ENCODE peak calls at places on chromosomes 12 and 14, in eight cellular contexts. M, U, X, Z, T, F, Y and V are unnamed samples.

GRCh38 chr12:29102739-29103138 is 46.3 kb upstream of the FAR2 start:
- DNase-seq in M (no peak), U (no peak), X (no peak), Z (no peak), T (no peak), F (no peak), Y (no peak), V (no peak)

GRCh38 chr12:7917392-7918267 is 18.4 kb downstream of the SLC2A3 start:
- DNase-seq in M (no peak), U (no peak), X (no peak), Z (no peak), T (no peak), F (no peak), Y (no peak), V (no peak)

GRCh38 chr12:6769003-6769389 is 2.8 kb downstream of the PTMS start:
- DNase-seq in M (no peak), U (no peak), X (no peak), Z (no peak), T (no peak), F (no peak), Y (peak; percentile 53), V (peak; percentile 67)

GRCh38 chr12:125193798-125194562 is 128.7 kb downstream of the AACS start:
- DNase-seq in M (no peak), U (no peak), X (peak; percentile 48), Z (no peak), T (no peak), F (peak; percentile 3), Y (peak; percentile 34), V (peak; percentile 39)

GRCh38 chr14:71143391-71144290 is 236.4 kb downstream of the PCNX1 start:
- DNase-seq in M (no peak), U (peak; percentile 18), X (peak; percentile 72), Z (no peak), T (no peak), F (peak; percentile 86), Y (peak; percentile 42), V (peak; percentile 43)

GRCh38 chr12:83161451-83161850 is 474.7 kb downstream of the TMTC2 start:
- DNase-seq in M (no peak), U (no peak), X (no peak), Z (no peak), T (no peak), F (no peak), Y (no peak), V (peak; percentile 32)

GRCh38 chr12:51941011-51941561 is 10.4 kb upstream of the ACVR1B start:
- DNase-seq in M (no peak), U (no peak), X (peak; percentile 52), Z (no peak), T (peak; percentile 50), F (peak; percentile 16), Y (no peak), V (no peak)

GRCh38 chr12:46187023-46187422 is 81.8 kb downstream of the SLC38A1 start:
- DNase-seq in M (no peak), U (no peak), X (peak; percentile 88), Z (no peak), T (no peak), F (peak; percentile 69), Y (peak; percentile 18), V (peak; percentile 54)

GRCh38 chr12:5588231-5588995 is 156.5 kb downstream of the NTF3 start:
- DNase-seq in M (no peak), U (no peak), X (no peak), Z (no peak), T (no peak), F (peak; percentile 7), Y (peak; percentile 68), V (peak; percentile 52)

GRCh38 chr14:38389666-38390065 is 133.8 kb upstream of the CLEC14A start:
- DNase-seq in M (no peak), U (no peak), X (no peak), Z (no peak), T (no peak), F (peak; percentile 55), Y (peak; percentile 16), V (peak; percentile 53)